ENCODE peak calls at places on chromosomes 11 and 22, in eight cellular contexts. D is pancreas; S is naive thymus-derived CD4-positive, alpha-beta T cell; I is dorsolateral prefrontal cortex; A is CD8-positive, alpha-beta memory T cell; T is choroid plexus epithelial cell; L is AG04450; N is PC-9. R is an unnamed sample.

GRCh38 chr22:27715078-27715477 is 86.5 kb downstream of the MN1 start:
- DNase-seq in D (no peak), S (no peak), I (peak), A (no peak), T (peak), L (no peak), N (no peak), R (no peak)

GRCh38 chr22:38069372-38070249 is 12.4 kb downstream of the PICK1 start:
- DNase-seq in D (peak), S (no peak), I (peak), A (no peak), T (peak), L (peak), N (no peak), R (peak)

GRCh38 chr11:121249039-121249663 is 43.4 kb upstream of the SC5D start:
- DNase-seq in D (no peak), S (no peak), I (no peak), A (peak), T (peak), L (no peak), N (peak), R (peak)

GRCh38 chr11:107563702-107564101 is 1.8 kb downstream of the ALKBH8 start:
- DNase-seq in D (no peak), S (no peak), I (no peak), A (peak), T (peak), L (no peak), N (peak), R (peak)

GRCh38 chr22:44031111-44031963 is 7.2 kb downstream of the PARVB start:
- DNase-seq in D (no peak), S (no peak), I (no peak), A (no peak), T (no peak), L (no peak), N (no peak), R (no peak)

GRCh38 chr22:25139062-25139461 is 60.6 kb upstream of the CRYBB3 start:
- DNase-seq in D (no peak), S (no peak), I (no peak), A (no peak), T (peak), L (no peak), N (no peak), R (no peak)

GRCh38 chr11:104663190-104664140 is 234.8 kb downstream of the CASP12 start:
- DNase-seq in D (no peak), S (no peak), I (no peak), A (no peak), T (no peak), L (no peak), N (peak), R (peak)

GRCh38 chr11:11510939-11511338 is 110.9 kb downstream of the GALNT18 start:
- DNase-seq in D (no peak), S (no peak), I (peak), A (no peak), T (no peak), L (no peak), N (no peak), R (no peak)

GRCh38 chr22:19862616-19863246 is 8.1 kb upstream of the GNB1L start:
- DNase-seq in D (no peak), S (no peak), I (no peak), A (no peak), T (no peak), L (no peak), N (no peak), R (no peak)

GRCh38 chr11:65637794-65638317 is at the start of gene SIPA1:
- DNase-seq in D (peak), S (peak), I (peak), A (peak), T (peak), L (peak), N (peak), R (peak)

GRCh38 chr11:26649884-26650283 is 72.0 kb downstream of the SLC5A12 start:
- DNase-seq in D (no peak), S (peak), I (no peak), A (no peak), T (peak), L (peak), N (peak), R (peak)

GRCh38 chr11:75775056-75775455 is 6.5 kb downstream of the DGAT2 start:
- DNase-seq in D (peak), S (no peak), I (no peak), A (no peak), T (no peak), L (no peak), N (no peak), R (no peak)

GRCh38 chr22:20471126-20471833 is 24.3 kb downstream of the KLHL22 start:
- DNase-seq in D (no peak), S (no peak), I (no peak), A (no peak), T (no peak), L (no peak), N (no peak), R (no peak)

GRCh38 chr11:61733120-61733978 is 19.1 kb upstream of the MYRF start:
- DNase-seq in D (peak), S (peak), I (peak), A (peak), T (peak), L (peak), N (peak), R (peak)

DNA sequence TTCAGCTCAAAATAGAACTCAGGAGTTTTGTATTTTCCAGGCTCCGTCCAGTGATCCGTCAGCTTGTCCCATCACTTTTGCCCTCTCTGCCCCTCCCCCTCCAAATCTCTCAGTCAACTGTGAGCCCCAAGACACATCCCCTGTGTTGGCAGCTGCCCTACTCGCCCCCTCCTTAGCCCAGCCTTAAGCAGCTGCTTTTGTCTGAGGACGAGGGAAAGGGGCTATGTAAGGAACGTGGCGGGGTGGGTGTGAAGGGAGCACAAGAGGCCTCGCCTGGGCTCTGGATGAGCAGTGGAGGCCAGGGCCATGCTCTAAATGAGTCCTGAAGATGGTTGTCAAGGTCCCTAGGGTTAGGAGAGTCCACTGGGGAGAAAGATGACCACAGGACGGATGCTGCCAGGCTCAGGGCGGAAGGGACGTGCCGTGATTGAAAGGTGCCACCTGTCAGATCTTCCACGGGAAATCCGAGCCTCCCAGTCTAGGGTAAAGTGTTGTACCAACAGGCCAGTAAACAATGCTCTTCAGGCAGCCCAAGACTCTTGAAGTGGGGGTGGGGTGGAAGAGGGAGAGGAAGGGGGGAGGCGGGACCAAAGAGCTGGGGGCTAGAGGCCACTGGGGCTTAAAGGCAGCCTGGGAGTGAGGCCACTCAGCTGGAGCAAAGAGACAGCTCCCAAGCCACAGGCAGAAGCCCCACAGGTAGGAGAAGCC is at the start of gene SMTNL1:
- DNase-seq in D (no peak), S (no peak), I (no peak), A (no peak), T (no peak), L (no peak), N (no peak), R (no peak)
- H3K4me3 ChIP-seq in D (no peak), S (no peak), I (no peak), A (no peak), T (no peak), L (no peak), N (no peak), R (no peak)

GRCh38 chr22:23219787-23220484 is 39.6 kb downstream of the BCR start:
- DNase-seq in D (peak), S (peak), I (no peak), A (no peak), T (peak), L (no peak), N (no peak), R (peak)

GRCh38 chr22:23220485-23221350 is 40.4 kb downstream of the BCR start:
- DNase-seq in D (peak), S (peak), I (no peak), A (no peak), T (peak), L (no peak), N (peak), R (peak)

GRCh38 chr22:23218053-23218866 is 38.0 kb downstream of the BCR start:
- DNase-seq in D (no peak), S (no peak), I (no peak), A (no peak), T (no peak), L (no peak), N (no peak), R (no peak)

GRCh38 chr22:23218867-23219251 is 38.5 kb downstream of the BCR start:
- DNase-seq in D (peak), S (no peak), I (peak), A (no peak), T (peak), L (no peak), N (no peak), R (no peak)

DNA sequence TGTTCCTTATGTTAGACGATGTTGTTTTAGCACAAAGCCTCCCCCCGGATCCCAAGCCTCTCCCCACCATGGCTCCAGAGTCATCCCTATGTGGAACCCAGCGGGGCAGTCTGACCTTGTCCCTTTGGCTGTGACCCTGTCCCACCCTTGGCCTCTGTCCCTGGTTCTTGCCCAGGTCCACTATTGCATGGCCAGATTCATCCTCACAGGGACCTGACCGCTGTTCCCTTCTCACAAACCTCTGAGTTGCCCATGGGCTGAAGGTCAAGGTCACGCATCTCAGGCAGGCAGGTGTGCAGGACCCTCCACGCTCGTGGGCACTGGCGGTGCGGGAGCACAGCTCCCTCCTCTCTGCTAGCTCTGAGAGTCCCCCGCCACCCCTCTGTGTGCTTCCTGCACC is 39.0 kb downstream of the BCR start:
- DNase-seq in D (peak), S (no peak), I (no peak), A (no peak), T (no peak), L (no peak), N (no peak), R (no peak)
- H3K4me3 ChIP-seq in D (no peak), S (peak), I (no peak), A (peak), T (no peak), L (no peak), N (no peak), R (no peak)

GRCh38 chr11:58958500-58958899 is 19.2 kb downstream of the GLYATL1 start:
- DNase-seq in D (no peak), S (no peak), I (no peak), A (peak), T (peak), L (no peak), N (no peak), R (peak)
- H3K4me3 ChIP-seq in D (no peak), S (no peak), I (no peak), A (no peak), T (no peak), L (no peak), N (no peak), R (no peak)

DNA sequence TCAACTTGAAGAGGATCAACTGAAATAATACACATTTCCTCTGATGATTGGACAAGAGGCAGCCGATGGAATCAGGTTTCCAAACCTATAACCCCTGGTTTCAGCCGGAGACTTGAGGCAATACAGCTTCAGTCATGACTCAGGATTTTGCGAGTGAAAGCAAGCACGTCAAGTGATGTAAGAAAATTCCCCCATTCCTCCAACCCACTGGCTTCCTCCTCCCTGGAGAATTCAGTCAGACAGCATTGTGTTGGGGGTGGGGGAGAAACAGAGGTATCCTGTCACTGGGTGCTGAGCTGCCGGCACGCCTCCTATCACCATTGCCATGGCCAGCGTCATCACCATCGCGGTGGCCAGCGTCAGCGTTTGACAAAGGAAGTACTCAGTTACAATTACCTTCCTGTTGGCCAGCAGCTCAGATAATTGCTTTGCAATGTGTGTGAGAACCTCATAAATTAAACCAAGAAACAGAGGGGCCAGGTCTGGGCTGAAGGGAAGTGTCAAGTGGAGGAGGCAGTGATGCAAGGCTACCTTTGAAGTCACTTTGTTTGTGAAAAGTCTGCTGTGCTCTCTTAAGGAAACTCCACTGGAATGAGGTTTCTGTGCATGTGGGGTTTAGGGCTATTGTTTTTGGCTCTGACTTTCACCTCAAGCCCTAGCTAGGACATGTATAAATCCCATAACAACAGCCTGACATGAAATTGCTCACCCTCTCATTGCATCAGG is 50.3 kb downstream of the LIF start:
- DNase-seq in D (no peak), S (peak), I (no peak), A (peak), T (peak), L (peak), N (peak), R (peak)
- H3K4me3 ChIP-seq in D (no peak), S (no peak), I (no peak), A (no peak), T (no peak), L (peak), N (no peak), R (no peak)

GRCh38 chr11:5608778-5609177 is 12.3 kb downstream of the TRIM6 start:
- DNase-seq in D (no peak), S (no peak), I (no peak), A (no peak), T (no peak), L (no peak), N (no peak), R (no peak)

GRCh38 chr11:5610446-5610845 is 14.0 kb downstream of the TRIM6 start:
- DNase-seq in D (no peak), S (no peak), I (no peak), A (no peak), T (no peak), L (no peak), N (no peak), R (no peak)

GRCh38 chr11:5605849-5606248 is 9.4 kb downstream of the TRIM6 start:
- DNase-seq in D (no peak), S (no peak), I (no peak), A (no peak), T (peak), L (peak), N (peak), R (peak)

GRCh38 chr11:5611627-5612026 is 13.2 kb upstream of the TRIM34 start:
- DNase-seq in D (no peak), S (no peak), I (no peak), A (no peak), T (no peak), L (no peak), N (no peak), R (no peak)
- H3K4me3 ChIP-seq in D (no peak), S (no peak), I (no peak), A (no peak), T (no peak), L (no peak), N (no peak), R (no peak)

GRCh38 chr22:39446239-39446721 is 10.5 kb upstream of the MGAT3 start:
- DNase-seq in D (peak), S (no peak), I (no peak), A (no peak), T (no peak), L (no peak), N (no peak), R (no peak)
- H3K4me3 ChIP-seq in D (no peak), S (no peak), I (no peak), A (no peak), T (no peak), L (no peak), N (no peak), R (no peak)

DNA sequence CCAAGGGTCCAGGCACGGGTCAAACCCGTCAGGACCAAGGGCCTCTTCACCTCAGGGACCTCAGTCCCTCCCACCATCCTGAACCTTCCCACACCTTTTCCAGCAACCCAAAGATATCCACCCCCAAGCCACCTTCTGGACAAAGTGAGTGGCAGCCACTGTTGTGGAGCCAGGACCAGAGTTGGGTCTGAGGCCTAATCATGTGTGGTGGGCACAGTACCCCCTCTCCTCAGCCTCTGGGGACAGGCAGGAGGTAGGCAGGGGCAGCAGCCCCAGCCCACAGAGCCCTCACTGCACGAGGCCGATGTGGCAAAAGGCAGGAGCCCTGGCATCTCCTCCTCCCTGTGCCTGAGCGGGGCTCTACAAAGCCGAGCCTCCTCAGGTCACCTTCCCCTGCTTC is 2.5 kb downstream of the KCNJ11 start:
- DNase-seq in D (no peak), S (no peak), I (no peak), A (no peak), T (no peak), L (no peak), N (no peak), R (no peak)
- H3K4me3 ChIP-seq in D (peak), S (no peak), I (peak), A (no peak), T (no peak), L (no peak), N (no peak), R (no peak)

DNA sequence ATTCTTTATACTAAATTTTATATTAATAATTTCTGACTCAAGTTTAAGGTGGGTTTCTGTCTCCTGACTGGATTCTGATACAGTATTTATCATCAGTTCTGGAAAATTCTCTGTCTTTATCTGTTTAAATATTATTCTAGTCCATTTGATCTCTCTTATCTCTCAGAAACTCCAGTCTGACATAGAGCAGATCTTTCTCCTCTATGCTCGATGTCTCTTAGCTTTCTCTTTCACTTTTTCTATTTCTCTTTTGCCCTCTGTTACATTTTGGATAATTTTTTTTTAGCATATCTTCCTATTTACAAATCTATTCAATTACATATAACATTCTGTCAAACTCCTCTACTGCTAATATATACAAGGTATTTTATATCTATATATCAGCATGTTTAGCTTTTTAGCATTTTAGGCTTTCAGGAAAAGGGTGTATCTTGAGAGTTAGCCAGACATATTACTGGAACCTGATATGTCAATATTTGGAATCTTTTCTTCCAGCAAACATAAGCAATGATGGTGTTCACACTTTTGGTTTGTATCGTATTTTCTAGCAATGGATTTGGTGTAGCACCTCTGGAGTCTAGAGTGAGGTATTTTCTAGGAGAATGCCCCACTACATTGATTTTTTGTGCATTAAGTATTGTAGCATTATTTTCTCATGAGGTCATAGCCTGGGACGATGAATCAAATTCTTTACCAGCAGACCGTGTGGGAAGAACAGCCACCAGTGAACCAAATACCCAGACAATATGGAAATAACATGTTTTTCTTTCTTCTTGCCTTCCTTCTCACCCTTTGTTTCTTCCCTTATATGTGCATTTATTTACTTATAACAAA is 4.1 kb upstream of the NNMT start:
- DNase-seq in D (no peak), S (no peak), I (no peak), A (no peak), T (peak), L (no peak), N (no peak), R (peak)
- H3K4me3 ChIP-seq in D (peak), S (no peak), I (no peak), A (no peak), T (peak), L (peak), N (no peak), R (peak)

GRCh38 chr11:12671378-12671777 is 2.8 kb upstream of the TEAD1 start:
- DNase-seq in D (no peak), S (no peak), I (no peak), A (no peak), T (no peak), L (no peak), N (no peak), R (no peak)

GRCh38 chr11:12674571-12674935 is 332 bp downstream of the TEAD1 start:
- DNase-seq in D (peak), S (no peak), I (no peak), A (no peak), T (peak), L (no peak), N (no peak), R (no peak)

GRCh38 chr11:12673924-12674570 is at the start of gene TEAD1:
- DNase-seq in D (peak), S (peak), I (peak), A (peak), T (peak), L (peak), N (peak), R (peak)

GRCh38 chr11:12674936-12675696 is 895 bp downstream of the TEAD1 start:
- DNase-seq in D (peak), S (peak), I (peak), A (peak), T (no peak), L (no peak), N (no peak), R (no peak)

DNA sequence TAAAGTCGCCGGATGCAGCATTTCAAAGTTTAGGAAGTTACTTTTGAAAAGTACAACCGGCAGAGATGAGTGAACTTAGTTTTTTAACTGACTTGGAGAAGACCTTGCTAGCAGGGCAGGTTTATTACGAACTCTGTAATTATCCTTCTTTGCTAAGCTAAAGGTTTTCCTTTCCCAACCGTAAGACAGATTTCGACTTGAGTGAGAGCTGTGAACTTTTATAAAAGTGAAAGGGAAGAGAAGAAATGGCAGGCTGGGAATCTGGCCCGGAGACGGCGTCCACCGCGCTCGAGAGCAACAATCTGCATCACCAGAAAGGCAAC is 659 bp upstream of the TEAD1 start:
- DNase-seq in D (no peak), S (no peak), I (no peak), A (no peak), T (no peak), L (no peak), N (no peak), R (no peak)
- H3K4me3 ChIP-seq in D (peak), S (peak), I (peak), A (peak), T (peak), L (peak), N (peak), R (peak)